ENCODE peak calls at places on chromosome 11, in seven cellular contexts. V is GM23338, W is HCT116, X is PC-9, O is astrocyte, E is GM23248, B is fibroblast of lung. N is an unnamed sample.
A peak's percentile ranks its signal among the peaks of the same experiment; 100 is the strongest.

GRCh38 chr11:117411736-117412135 is 84.1 kb downstream of the CEP164 start:
- DNase-seq in V (no peak), W (no peak), X (no peak), O (no peak), E (no peak), B (no peak), N (no peak)

GRCh38 chr11:83336993-83337392 is 50.8 kb upstream of the CCDC90B start:
- DNase-seq in V (no peak), W (no peak), X (no peak), O (no peak), E (no peak), B (no peak), N (no peak)

GRCh38 chr11:119509277-119509841 is 86.4 kb upstream of the THY1 start:
- DNase-seq in V (no peak), W (no peak), X (no peak), O (peak; percentile 68), E (peak; percentile 75), B (peak; percentile 77), N (no peak)

GRCh38 chr11:87778341-87778740 is 396.9 kb downstream of the RAB38 start:
- DNase-seq in V (no peak), W (peak; percentile 12), X (no peak), O (peak; percentile 32), E (peak; percentile 18), B (peak; percentile 47), N (no peak)

GRCh38 chr11:56883590-56883989 is 105.1 kb upstream of the OR5AK2 start:
- DNase-seq in V (no peak), W (no peak), X (peak; percentile 29), O (no peak), E (no peak), B (no peak), N (no peak)

GRCh38 chr11:36631704-36632287 is 33.8 kb upstream of the RAG2 start:
- DNase-seq in V (no peak), W (no peak), X (no peak), O (no peak), E (no peak), B (no peak), N (no peak)

GRCh38 chr11:78717031-78717430 is 142.4 kb upstream of the NARS2 start:
- DNase-seq in V (no peak), W (no peak), X (no peak), O (no peak), E (no peak), B (no peak), N (no peak)

GRCh38 chr11:61325649-61326414 is 7.1 kb downstream of the DDB1 start:
- DNase-seq in V (no peak), W (no peak), X (no peak), O (peak; percentile 16), E (no peak), B (peak; percentile 43), N (peak; percentile 27)

GRCh38 chr11:128726464-128727139 is 32.7 kb downstream of the FLI1 start:
- DNase-seq in V (no peak), W (no peak), X (no peak), O (no peak), E (peak; percentile 24), B (no peak), N (no peak)

GRCh38 chr11:13260196-13260962 is 17.2 kb upstream of the BMAL1 start:
- DNase-seq in V (peak; percentile 28), W (no peak), X (no peak), O (peak; percentile 8), E (peak; percentile 56), B (peak; percentile 23), N (no peak)

GRCh38 chr11:109862808-109863207 is 230.4 kb upstream of the ZC3H12C start:
- DNase-seq in V (no peak), W (no peak), X (no peak), O (peak; percentile 51), E (no peak), B (peak; percentile 55), N (no peak)

GRCh38 chr11:80855975-80856524 is 1415.2 kb upstream of the TENM4 start:
- DNase-seq in V (no peak), W (no peak), X (peak; percentile 68), O (peak; percentile 68), E (peak; percentile 61), B (peak; percentile 76), N (no peak)

GRCh38 chr11:12089473-12089872 is 20.9 kb upstream of the MICAL2 start:
- DNase-seq in V (no peak), W (no peak), X (no peak), O (no peak), E (no peak), B (no peak), N (no peak)

GRCh38 chr11:20041499-20041898 is 118.8 kb downstream of the DBX1 start:
- DNase-seq in V (no peak), W (no peak), X (no peak), O (no peak), E (no peak), B (peak; percentile 38), N (no peak)

GRCh38 chr11:60821827-60822599 is 19.9 kb upstream of the CCDC86 start:
- DNase-seq in V (no peak), W (no peak), X (no peak), O (no peak), E (no peak), B (no peak), N (no peak)

GRCh38 chr11:111387318-111387863 is 8.3 kb upstream of the POU2AF1 start:
- DNase-seq in V (no peak), W (no peak), X (no peak), O (no peak), E (no peak), B (no peak), N (peak; percentile 94)

GRCh38 chr11:26319906-26320305 is 12.0 kb upstream of the ANO3 start:
- DNase-seq in V (peak; percentile 46), W (no peak), X (no peak), O (no peak), E (peak; percentile 53), B (no peak), N (peak; percentile 4)

GRCh38 chr11:21723681-21724080 is 469.2 kb upstream of the ANO5 start:
- DNase-seq in V (no peak), W (no peak), X (no peak), O (no peak), E (no peak), B (no peak), N (no peak)

GRCh38 chr11:124839051-124839971 is 25.9 kb upstream of the ROBO3 start:
- DNase-seq in V (peak; percentile 59), W (no peak), X (no peak), O (no peak), E (peak; percentile 54), B (no peak), N (no peak)

GRCh38 chr11:110249066-110249465 is 47.3 kb downstream of the RDX start:
- DNase-seq in V (no peak), W (no peak), X (no peak), O (no peak), E (peak; percentile 9), B (no peak), N (peak; percentile 23)

GRCh38 chr11:125591659-125592304 is 870 bp upstream of the STT3A start:
- DNase-seq in V (peak; percentile 54), W (no peak), X (no peak), O (peak; percentile 16), E (peak; percentile 75), B (peak; percentile 39), N (peak; percentile 39)

GRCh38 chr11:2220173-2220771 is 48.7 kb upstream of the TH start:
- DNase-seq in V (no peak), W (no peak), X (no peak), O (no peak), E (no peak), B (no peak), N (no peak)

GRCh38 chr11:636511-637332 is at the start of gene DRD4:
- DNase-seq in V (peak; percentile 65), W (no peak), X (no peak), O (no peak), E (peak; percentile 66), B (no peak), N (no peak)
- TF ChIP-seq EZH2 in V (peak; percentile 56), W (no peak), X (no peak), O (no peak), E (peak; percentile 42), B (no peak), N (no peak)

DNA sequence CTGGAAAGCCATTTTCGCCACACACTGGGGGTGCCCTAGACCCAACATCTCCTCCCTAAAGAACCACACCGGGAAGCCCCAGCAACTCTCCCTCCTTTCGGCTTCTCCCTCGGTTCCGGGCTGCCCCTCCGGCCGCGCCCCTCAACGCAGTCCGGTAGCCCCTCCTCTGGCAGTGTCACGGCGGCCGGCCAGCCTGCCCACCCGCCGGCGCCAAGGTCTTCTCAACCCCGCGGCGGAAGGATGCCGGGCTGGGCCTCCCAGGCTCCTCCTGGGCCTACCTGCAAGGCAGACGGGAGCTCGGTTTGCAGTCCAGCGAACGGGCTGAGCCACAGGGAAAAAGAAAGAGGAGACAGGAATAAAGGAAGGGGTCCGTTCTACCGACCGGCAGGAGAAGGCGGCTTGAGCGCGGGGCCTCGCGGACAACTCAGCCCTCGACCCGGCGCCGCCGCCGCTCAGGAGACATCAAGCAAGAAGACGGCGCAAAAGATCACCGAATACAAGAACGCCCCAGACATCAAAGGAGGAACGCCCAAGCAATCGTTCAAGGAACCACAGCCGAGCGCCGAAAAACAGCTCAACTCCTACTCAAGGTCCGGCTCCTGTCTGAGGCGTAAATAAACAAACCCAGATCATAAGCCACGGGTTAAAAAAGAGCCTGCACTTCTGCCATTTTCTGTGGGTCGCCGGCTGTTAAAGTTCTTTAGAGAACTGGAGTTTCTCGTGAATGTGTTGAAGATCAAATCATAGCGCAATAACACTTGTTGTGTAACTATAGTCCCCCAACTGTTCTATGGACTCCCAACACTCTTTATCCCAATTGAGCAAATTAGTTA is at the start of gene AMBRA1:
- DNase-seq in V (peak; percentile 97), W (peak; percentile 88), X (peak; percentile 83), O (peak; percentile 88), E (peak; percentile 95), B (peak; percentile 93), N (peak; percentile 99)
- TF ChIP-seq EZH2 in V (no peak), W (no peak), X (no peak), O (no peak), E (no peak), B (no peak), N (no peak)

GRCh38 chr11:96335389-96335788 is 7.6 kb downstream of the MAML2 start:
- DNase-seq in V (no peak), W (no peak), X (no peak), O (no peak), E (no peak), B (no peak), N (no peak)

GRCh38 chr11:96339704-96340554 is 3.1 kb downstream of the MAML2 start:
- DNase-seq in V (no peak), W (no peak), X (no peak), O (peak; percentile 57), E (peak; percentile 69), B (peak; percentile 72), N (no peak)

GRCh38 chr11:96340555-96340885 is 2.5 kb downstream of the MAML2 start:
- DNase-seq in V (no peak), W (no peak), X (no peak), O (no peak), E (peak; percentile 74), B (peak; percentile 60), N (no peak)

GRCh38 chr11:96338910-96339703 is 3.9 kb downstream of the MAML2 start:
- DNase-seq in V (peak; percentile 36), W (no peak), X (peak; percentile 73), O (peak; percentile 81), E (peak; percentile 91), B (peak; percentile 80), N (no peak)

GRCh38 chr11:96337541-96338530 is 5.2 kb downstream of the MAML2 start:
- DNase-seq in V (no peak), W (no peak), X (no peak), O (no peak), E (peak; percentile 73), B (peak; percentile 44), N (peak; percentile 45)
- TF ChIP-seq EZH2 in V (no peak), W (no peak), X (no peak), O (no peak), E (no peak), B (no peak), N (no peak)

GRCh38 chr11:64642418-64642735 is 51.4 kb downstream of the SLC22A12 start:
- DNase-seq in V (no peak), W (no peak), X (no peak), O (no peak), E (no peak), B (no peak), N (no peak)
- TF ChIP-seq EZH2 in V (peak; percentile 29), W (no peak), X (no peak), O (peak; percentile 94), E (no peak), B (peak; percentile 32), N (peak; percentile 58)